ENCODE peak calls at places on chromosome 19, in eight cellular contexts. A, E, W, S, D, Y, K and V are unnamed samples.

GRCh38 chr19:35013820-35014754 is 14.0 kb downstream of the GRAMD1A start:
- DNase-seq in A (peak), E (peak), W (peak), S (no peak), D (no peak), Y (no peak), K (peak), V (no peak)

GRCh38 chr19:21610341-21610740 is 104.9 kb downstream of the ZNF429 start:
- DNase-seq in A (no peak), E (no peak), W (no peak), S (no peak), D (no peak), Y (no peak), K (no peak), V (no peak)

GRCh38 chr19:4694211-4694987 is 24.3 kb upstream of the MYDGF start:
- DNase-seq in A (no peak), E (no peak), W (no peak), S (no peak), D (no peak), Y (peak), K (no peak), V (no peak)

GRCh38 chr19:48069435-48069834 is 25.6 kb upstream of the CABP5 start:
- DNase-seq in A (no peak), E (no peak), W (no peak), S (no peak), D (no peak), Y (no peak), K (no peak), V (no peak)

GRCh38 chr19:45097776-45098520 is 5.0 kb downstream of the PPP1R37 start:
- DNase-seq in A (no peak), E (no peak), W (no peak), S (peak), D (no peak), Y (peak), K (no peak), V (no peak)

GRCh38 chr19:19205416-19206410 is 2.5 kb upstream of the NR2C2AP start:
- DNase-seq in A (no peak), E (no peak), W (no peak), S (no peak), D (no peak), Y (no peak), K (no peak), V (no peak)

GRCh38 chr19:7489609-7490044 is 792 bp upstream of the PEX11G start:
- DNase-seq in A (no peak), E (no peak), W (no peak), S (peak), D (no peak), Y (no peak), K (no peak), V (no peak)

GRCh38 chr19:51514866-51515481 is 13.4 kb upstream of the SIGLEC12 start:
- DNase-seq in A (no peak), E (no peak), W (no peak), S (no peak), D (peak), Y (peak), K (peak), V (peak)

GRCh38 chr19:16604615-16605014 is 23.4 kb downstream of the MED26 start:
- DNase-seq in A (no peak), E (no peak), W (no peak), S (no peak), D (no peak), Y (no peak), K (no peak), V (no peak)